ENCODE peak calls at places on chromosomes 7 and 10, in six cellular contexts. Q is kidney tubule cell, B is retina, Z is left cardiac atrium, K is NCI-H82, G is adipocyte. I is an unnamed sample.

GRCh38 chr10:6713716-6714115 is 133.6 kb upstream of the PRKCQ start:
- DNase-seq in G (no peak), B (no peak), Q (no peak), Z (no peak), K (no peak), I (peak)

GRCh38 chr10:88889559-88890337 is 9.7 kb downstream of the STAMBPL1 start:
- DNase-seq in K (no peak), Z (no peak), B (no peak), G (no peak), Q (no peak), I (no peak)

GRCh38 chr10:86693721-86694369 is 25.5 kb downstream of the LDB3 start:
- DNase-seq in G (peak), B (peak), Q (peak), K (peak), Z (peak), I (peak)

GRCh38 chr10:120580651-120581259 is 123.7 kb downstream of the PLPP4 start:
- DNase-seq in K (no peak), B (peak), G (no peak), Z (no peak), Q (peak), I (no peak)

GRCh38 chr10:75094465-75094864 is 17.0 kb upstream of the SAMD8 start:
- DNase-seq in G (no peak), B (no peak), Q (no peak), K (no peak), Z (no peak), I (no peak)

GRCh38 chr10:121527690-121528089 is 70.6 kb downstream of the FGFR2 start:
- DNase-seq in Z (no peak), G (no peak), B (peak), Q (peak), K (no peak), I (peak)

GRCh38 chr10:17119845-17120244 is 9.8 kb downstream of the CUBN start:
- DNase-seq in K (no peak), Q (no peak), Z (no peak), B (no peak), G (no peak), I (no peak)

GRCh38 chr10:123678376-123678775 is 12.2 kb downstream of the GPR26 start:
- DNase-seq in Z (no peak), Q (no peak), G (no peak), B (no peak), K (no peak), I (no peak)

GRCh38 chr10:44857363-44858016 is 53.6 kb upstream of the TMEM72 start:
- DNase-seq in G (peak), K (peak), Z (peak), B (peak), Q (peak), I (peak)

GRCh38 chr10:113746188-113746950 is 5.1 kb upstream of the PLEKHS1 start:
- DNase-seq in Z (no peak), B (no peak), G (peak), K (no peak), Q (peak), I (peak)

GRCh38 chr7:138167222-138167621 is 91.0 kb downstream of the AKR1D1 start:
- DNase-seq in G (no peak), K (no peak), B (no peak), Q (peak), Z (no peak), I (no peak)

GRCh38 chr7:26279405-26279804 is 12.3 kb upstream of the SNX10 start:
- DNase-seq in B (no peak), K (no peak), Q (no peak), G (no peak), Z (no peak), I (peak)

GRCh38 chr7:150791746-150792452 is 8.3 kb downstream of the TMEM176B start:
- DNase-seq in Q (no peak), G (no peak), Z (no peak), K (no peak), B (no peak), I (no peak)

GRCh38 chr10:43120116-43120947 is 17.9 kb upstream of the CSGALNACT2 start:
- DNase-seq in G (no peak), Q (no peak), Z (no peak), B (no peak), K (no peak), I (no peak)

GRCh38 chr7:36205844-36206243 is 52.8 kb downstream of the EEPD1 start:
- DNase-seq in G (no peak), B (peak), Q (no peak), K (no peak), Z (no peak), I (no peak)

GRCh38 chr7:143435266-143435665 is 8.0 kb upstream of the TAS2R60 start:
- DNase-seq in B (no peak), K (no peak), Z (no peak), G (no peak), Q (peak), I (no peak)

GRCh38 chr7:47218378-47219176 is 363.3 kb downstream of the TNS3 start:
- DNase-seq in B (no peak), Z (no peak), G (peak), Q (no peak), K (no peak), I (peak)

GRCh38 chr7:15643000-15643705 is 43.3 kb downstream of the MEOX2 start:
- DNase-seq in Q (peak), K (no peak), B (no peak), Z (no peak), G (no peak), I (no peak)

GRCh38 chr10:13658864-13659685 is 72.3 kb downstream of the PRPF18 start:
- DNase-seq in Q (no peak), G (no peak), B (peak), Z (peak), K (no peak), I (no peak)

GRCh38 chr7:141944811-141945210 is 2.0 kb downstream of the CLEC5A start:
- DNase-seq in K (no peak), B (no peak), G (no peak), Q (no peak), Z (no peak), I (no peak)

I was measured in EH.